ENCODE peak calls at places on chromosomes 3 and 15, in six cellular contexts. N, Y, E, R, A and U are unnamed samples.

GRCh38 chr3:100525753-100526612 is 33.6 kb downstream of the TMEM45A start:
- DNase-seq in N (peak), R (peak), E (peak), Y (no peak), A (no peak), U (peak)

GRCh38 chr3:27166888-27167287 is 202.3 kb downstream of the NEK10 start:
- DNase-seq in R (peak), A (no peak), Y (no peak), N (peak), E (no peak), U (no peak)

GRCh38 chr3:187737401-187738088 is 7.7 kb downstream of the BCL6 start:
- DNase-seq in Y (no peak), R (peak), A (peak), E (peak), N (peak), U (peak)

GRCh38 chr3:98114264-98114663 is 16.3 kb upstream of the OR5H1 start:
- DNase-seq in Y (no peak), E (no peak), R (no peak), A (no peak), N (no peak), U (no peak)

GRCh38 chr3:34780973-34781372 is 858.4 kb upstream of the ARPP21 start:
- DNase-seq in N (peak), R (peak), E (no peak), Y (no peak), A (no peak), U (no peak)

GRCh38 chr3:186152889-186153292 is 44.0 kb upstream of the ETV5 start:
- DNase-seq in Y (no peak), A (no peak), N (no peak), R (no peak), E (no peak), U (no peak)

GRCh38 chr15:83248151-83248851 is 36.2 kb downstream of the BNC1 start:
- DNase-seq in E (no peak), A (no peak), R (peak), N (peak), Y (peak), U (peak)

GRCh38 chr3:4581452-4581851 is 88.3 kb downstream of the ITPR1 start:
- DNase-seq in N (no peak), A (no peak), Y (no peak), E (no peak), R (no peak), U (no peak)

GRCh38 chr3:52181543-52181942 is 16.4 kb upstream of the ALAS1 start:
- DNase-seq in N (peak), E (no peak), A (no peak), Y (no peak), R (peak), U (no peak)

GRCh38 chr15:33698128-33698527 is 270.2 kb upstream of the CHRM5 start:
- DNase-seq in N (no peak), A (no peak), R (no peak), E (no peak), Y (no peak), U (no peak)

GRCh38 chr3:37272743-37273142 is 98.4 kb upstream of the LRRFIP2 start:
- DNase-seq in A (no peak), Y (no peak), R (peak), E (no peak), N (peak), U (no peak)

GRCh38 chr3:157058392-157059071 is 101.4 kb downstream of the CCNL1 start:
- DNase-seq in Y (no peak), E (no peak), N (no peak), R (no peak), A (no peak), U (no peak)

GRCh38 chr15:91710072-91710471 is 143.4 kb upstream of the SLCO3A1 start:
- DNase-seq in R (no peak), E (no peak), A (no peak), Y (no peak), N (no peak), U (no peak)

GRCh38 chr3:115099115-115099884 is 47.8 kb downstream of the ZBTB20 start:
- DNase-seq in N (peak), E (no peak), R (peak), Y (no peak), A (no peak), U (no peak)

GRCh38 chr15:49270541-49271421 is 100.7 kb downstream of the GALK2 start:
- DNase-seq in Y (peak), R (peak), A (no peak), N (peak), E (peak), U (no peak)

GRCh38 chr3:113844622-113845222 is 6.1 kb downstream of the GRAMD1C start:
- DNase-seq in N (peak), A (no peak), Y (no peak), R (peak), E (no peak), U (no peak)

GRCh38 chr3:12993022-12993622 is 80.1 kb downstream of the IQSEC1 start:
- DNase-seq in E (no peak), R (no peak), A (peak), Y (no peak), N (no peak), U (no peak)

GRCh38 chr3:143973352-143974021 is 1.9 kb downstream of the DIPK2A start:
- DNase-seq in Y (no peak), E (no peak), R (peak), A (no peak), N (peak), U (no peak)

GRCh38 chr3:38003371-38003816 is 12.8 kb downstream of the VILL start:
- DNase-seq in R (peak), E (peak), N (peak), Y (no peak), A (peak), U (peak)

GRCh38 chr15:59532770-59533379 is 78.7 kb upstream of the GCNT3 start:
- DNase-seq in R (peak), Y (no peak), N (peak), A (no peak), E (no peak), U (no peak)

GRCh38 chr3:38561746-38562466 is 65.8 kb downstream of the EXOG start:
- DNase-seq in A (no peak), N (no peak), Y (no peak), E (no peak), R (no peak), U (no peak)

GRCh38 chr3:71339049-71339448 is 244.5 kb downstream of the FOXP1 start:
- DNase-seq in A (no peak), Y (no peak), N (no peak), E (no peak), R (no peak), U (no peak)

GRCh38 chr3:112793311-112794081 is 53.2 kb downstream of the CD200R1L start:
- DNase-seq in N (no peak), E (no peak), R (peak), Y (no peak), A (no peak), U (no peak)

GRCh38 chr3:168495251-168495650 is 399.5 kb upstream of the GOLIM4 start:
- DNase-seq in A (no peak), Y (no peak), R (no peak), E (no peak), N (no peak), U (no peak)

GRCh38 chr3:117681619-117682018 is 972.0 kb downstream of the TUSC7 start:
- DNase-seq in R (peak), N (peak), A (no peak), Y (no peak), E (no peak), U (no peak)

GRCh38 chr3:124277516-124277890 is 285.6 kb upstream of the ROPN1 start:
- DNase-seq in Y (no peak), N (peak), E (no peak), R (peak), A (no peak), U (peak)

GRCh38 chr15:64599716-64600115 is 139.3 kb downstream of the ZNF609 start:
- DNase-seq in Y (no peak), E (no peak), A (no peak), N (peak), R (peak), U (no peak)

GRCh38 chr3:179668429-179668828 is 15.6 kb downstream of the USP13 start:
- DNase-seq in N (no peak), A (no peak), E (no peak), R (no peak), Y (no peak), U (no peak)

GRCh38 chr3:71428841-71429609 is 154.5 kb downstream of the FOXP1 start:
- DNase-seq in A (peak), E (no peak), R (peak), N (peak), Y (no peak), U (peak)

GRCh38 chr15:87416591-87417257 is 839.8 kb downstream of the NTRK3 start:
- DNase-seq in Y (no peak), A (no peak), R (no peak), E (no peak), N (peak), U (no peak)

GRCh38 chr3:68059628-68060027 is 405.2 kb upstream of the SUCLG2 start:
- DNase-seq in Y (no peak), R (no peak), N (no peak), A (no peak), E (no peak), U (no peak)

GRCh38 chr15:78243491-78243941 is 9.2 kb upstream of the ACSBG1 start:
- DNase-seq in R (peak), E (peak), Y (no peak), N (peak), A (peak), U (peak)

GRCh38 chr3:66620185-66620803 is 119.5 kb upstream of the LRIG1 start:
- DNase-seq in Y (no peak), E (no peak), R (no peak), N (no peak), A (no peak), U (no peak)

GRCh38 chr15:31058236-31058962 is 43.1 kb downstream of the TRPM1 start:
- DNase-seq in N (no peak), Y (no peak), R (no peak), E (no peak), A (no peak), U (no peak)

GRCh38 chr3:160023476-160023875 is 34.8 kb downstream of the IL12A start:
- DNase-seq in R (peak), A (no peak), Y (no peak), E (no peak), N (no peak), U (no peak)

GRCh38 chr15:82852906-82853635 is 43.6 kb downstream of the WHAMM start:
- DNase-seq in N (no peak), Y (no peak), R (no peak), E (no peak), A (no peak), U (no peak)

GRCh38 chr3:120661963-120662347 is 20.1 kb downstream of the HGD start:
- DNase-seq in A (no peak), E (no peak), N (no peak), R (no peak), Y (no peak), U (no peak)

GRCh38 chr15:31271706-31272557 is 54.7 kb upstream of the KLF13 start:
- DNase-seq in E (no peak), Y (no peak), A (no peak), N (no peak), R (no peak), U (peak)

GRCh38 chr3:126445506-126445905 is 30.2 kb downstream of the ZXDC start:
- DNase-seq in A (no peak), N (no peak), Y (no peak), E (no peak), R (no peak), U (no peak)

GRCh38 chr3:152205097-152205593 is 63.6 kb upstream of the MBNL1 start:
- DNase-seq in N (no peak), R (no peak), Y (no peak), A (no peak), E (no peak), U (no peak)

GRCh38 chr3:152203677-152204076 is 65.1 kb upstream of the MBNL1 start:
- DNase-seq in R (peak), N (peak), Y (no peak), A (no peak), E (no peak), U (no peak)

GRCh38 chr3:152206243-152206642 is 62.5 kb upstream of the MBNL1 start:
- DNase-seq in N (no peak), E (no peak), A (no peak), Y (no peak), R (no peak), U (no peak)

GRCh38 chr3:152202976-152203626 is 65.6 kb upstream of the MBNL1 start:
- DNase-seq in N (peak), R (no peak), E (no peak), Y (no peak), A (no peak), U (no peak)

DNA sequence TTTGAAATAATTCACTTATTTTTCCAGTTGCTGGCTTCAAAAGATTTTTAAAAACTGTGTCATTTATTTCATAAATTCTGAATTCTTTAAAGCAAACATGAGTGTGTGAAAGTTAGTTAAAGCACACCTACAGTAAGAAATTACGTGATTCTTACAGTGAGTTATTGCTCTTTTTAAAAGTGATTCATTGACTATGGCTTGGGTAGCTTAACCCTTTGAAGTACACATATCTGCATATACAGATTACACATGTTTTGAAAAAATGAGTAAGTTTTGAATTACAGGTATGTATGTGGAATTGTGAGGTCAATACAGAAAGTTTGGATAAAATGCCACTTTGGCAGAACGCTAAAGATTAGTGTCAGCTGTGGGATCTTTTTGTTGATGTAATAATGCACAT is 64.5 kb upstream of the MBNL1 start:
- DNase-seq in Y (no peak), A (no peak), R (no peak), N (no peak), E (no peak), U (no peak)
- H3K4me3 ChIP-seq in Y (no peak), A (no peak), R (no peak), N (no peak), E (peak), U (peak)

GRCh38 chr3:61875976-61876671 is 314.8 kb downstream of the PTPRG start:
- DNase-seq in Y (no peak), A (no peak), E (no peak), N (no peak), R (no peak), U (no peak)

GRCh38 chr3:61876797-61877196 is 315.4 kb downstream of the PTPRG start:
- DNase-seq in N (peak), A (no peak), R (peak), E (no peak), Y (no peak), U (no peak)

GRCh38 chr3:61877359-61877770 is 316.0 kb downstream of the PTPRG start:
- DNase-seq in A (no peak), N (peak), E (no peak), Y (no peak), R (peak), U (no peak)

GRCh38 chr3:61875488-61875887 is 314.1 kb downstream of the PTPRG start:
- DNase-seq in R (no peak), E (no peak), A (no peak), Y (no peak), N (no peak), U (no peak)

DNA sequence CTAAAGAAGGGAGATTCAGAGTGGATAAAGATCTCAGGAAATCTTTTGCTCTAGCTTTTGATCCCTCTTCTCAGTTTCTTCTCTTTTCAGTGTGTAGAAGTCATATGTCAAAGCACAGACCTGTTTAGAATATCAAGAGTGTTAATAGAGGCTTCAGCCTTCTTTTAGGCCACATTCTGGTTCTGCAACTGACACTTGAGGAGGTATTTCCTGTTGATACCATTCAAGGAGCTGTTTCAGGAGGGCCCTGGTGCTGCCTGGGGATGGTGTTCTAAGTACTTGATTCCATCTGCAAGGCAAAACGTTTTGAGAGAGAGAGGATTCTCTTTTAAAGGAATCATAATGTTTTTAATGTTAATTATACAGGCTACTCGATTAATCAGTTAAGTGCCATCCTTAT is 313.7 kb downstream of the PTPRG start:
- DNase-seq in A (no peak), E (no peak), N (peak), Y (no peak), R (peak), U (no peak)
- H3K4me3 ChIP-seq in A (no peak), E (no peak), N (no peak), Y (no peak), R (no peak), U (no peak)

GRCh38 chr3:50155491-50155878 is 361 bp downstream of the SEMA3F start:
- DNase-seq in R (no peak), Y (no peak), E (no peak), N (no peak), A (no peak), U (no peak)
- H3K4me3 ChIP-seq in R (peak), Y (peak), E (peak), N (peak), A (peak), U (peak)

GRCh38 chr15:93658026-93658790 is 569.2 kb upstream of the RGMA start:
- DNase-seq in Y (no peak), A (no peak), E (no peak), R (no peak), N (no peak), U (no peak)

DNA sequence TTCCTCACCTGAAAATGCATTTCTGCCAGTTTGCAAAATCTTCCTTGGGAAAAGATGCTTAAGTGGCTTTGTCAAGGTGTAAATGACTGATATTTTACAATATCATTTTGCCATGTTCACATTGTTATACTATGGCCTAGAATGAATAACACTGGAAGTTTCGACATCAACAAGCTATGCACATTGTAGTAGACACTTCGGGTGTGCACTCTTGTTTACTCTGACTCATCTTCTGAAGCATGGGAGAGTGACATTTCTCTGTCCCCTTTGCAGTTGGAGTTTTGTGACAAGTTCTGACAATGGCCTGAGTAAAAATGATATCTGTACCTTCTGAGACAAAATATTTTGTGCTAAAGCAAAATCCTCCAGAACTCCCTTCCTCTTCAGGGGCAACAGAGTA is 567.0 kb upstream of the RGMA start:
- DNase-seq in Y (no peak), R (no peak), N (no peak), E (no peak), A (no peak), U (no peak)
- H3K4me3 ChIP-seq in Y (no peak), R (no peak), N (no peak), E (no peak), A (no peak), U (no peak)

GRCh38 chr3:128317101-128317697 is 149.5 kb downstream of the DNAJB8 start:
- DNase-seq in R (no peak), E (no peak), Y (no peak), A (peak), N (no peak), U (no peak)
- H3K4me3 ChIP-seq in R (no peak), E (no peak), Y (no peak), A (no peak), N (no peak), U (no peak)

DNA sequence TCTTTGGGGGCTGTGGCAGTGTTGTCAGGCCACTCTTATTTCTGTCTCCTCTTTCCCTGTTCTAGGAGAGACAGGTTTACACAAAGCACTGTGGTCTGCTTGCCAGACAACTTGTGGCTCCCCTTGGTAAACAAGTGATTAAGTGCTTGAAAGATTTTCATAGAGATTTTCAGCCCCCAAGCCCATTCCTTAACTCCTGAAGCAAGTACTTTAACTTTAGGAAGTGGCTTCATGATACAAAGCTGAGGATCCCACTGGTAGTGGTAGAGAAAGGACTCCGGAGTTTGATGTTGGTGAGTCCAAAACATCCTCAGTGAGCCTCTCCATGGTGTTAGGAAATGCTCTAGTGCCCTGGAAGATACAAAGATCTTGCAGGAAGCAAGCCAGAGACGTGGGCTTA is 12.0 kb downstream of the ZBTB38 start:
- DNase-seq in N (no peak), A (no peak), Y (no peak), R (no peak), E (no peak), U (no peak)
- H3K4me3 ChIP-seq in N (no peak), A (no peak), Y (no peak), R (no peak), E (no peak), U (no peak)

GRCh38 chr3:148816971-148817519 is 10.6 kb upstream of the CPB1 start:
- DNase-seq in N (no peak), R (no peak), A (no peak), Y (no peak), E (no peak), U (no peak)
- H3K4me3 ChIP-seq in N (no peak), R (no peak), A (no peak), Y (no peak), E (no peak), U (no peak)

GRCh38 chr3:129305592-129306091 is 27.0 kb downstream of the HMCES start:
- DNase-seq in Y (no peak), R (peak), A (peak), E (peak), N (peak), U (peak)
- H3K4me3 ChIP-seq in Y (no peak), R (peak), A (no peak), E (peak), N (peak), U (peak)

GRCh38 chr3:30699927-30700326 is 93.5 kb downstream of the TGFBR2 start:
- DNase-seq in N (no peak), Y (no peak), R (no peak), A (no peak), E (no peak), U (no peak)
- H3K4me3 ChIP-seq in N (no peak), Y (no peak), R (no peak), A (no peak), E (no peak), U (no peak)